ENCODE peak calls at places on chromosomes 3 and 15, in ten cellular contexts. P is AG10803; G is activated CD8-positive, alpha-beta T cell treated with anti-CD3 and anti-CD28 coated beads, Interleukin-2, amount 10 ng/mL, durations not matched to agents 7 days and 5 days; M is astrocyte of the spinal cord; L is activated naive CD4-positive, alpha-beta T cell treated with anti-CD3 and anti-CD28 coated beads, Interleukin-2, amount 50 U/mL, for 72 hours; W is brain microvascular endothelial cell; H is cardiac fibroblast; I is left cardiac atrium; Y is AG20443; R is stimulated activated CD4-positive, alpha-beta T cell treated with anti-CD3 and anti-CD28 coated beads, Interleukin-2, amount 100 ng/mL, for 4 hours. A is an unnamed sample.

GRCh38 chr15:32107477-32108080 is 77.3 kb downstream of the CHRNA7 start:
- DNase-seq in P (no peak), G (no peak), M (no peak), L (no peak), W (no peak), H (no peak), I (no peak), Y (no peak), R (no peak), A (peak)

GRCh38 chr3:106688463-106688862 is 688.8 kb upstream of the CCDC54 start:
- DNase-seq in P (peak), G (no peak), M (peak), L (no peak), W (peak), H (peak), I (no peak), Y (peak), R (no peak), A (no peak)

GRCh38 chr3:24793896-24794295 is 299.2 kb upstream of the THRB start:
- DNase-seq in P (no peak), G (no peak), M (no peak), L (no peak), W (no peak), H (no peak), I (no peak), Y (no peak), R (no peak), A (no peak)

GRCh38 chr15:65935391-65935790 is 66.1 kb downstream of the RAB11A start:
- DNase-seq in P (no peak), G (no peak), M (no peak), L (no peak), W (no peak), H (no peak), I (no peak), Y (no peak), R (no peak), A (no peak)

GRCh38 chr3:136728918-136729317 is 23.3 kb downstream of the STAG1 start:
- DNase-seq in P (peak), G (no peak), M (peak), L (no peak), W (peak), H (peak), I (no peak), Y (peak), R (no peak), A (peak)

GRCh38 chr3:52651592-52651991 is 34.1 kb downstream of the PBRM1 start:
- DNase-seq in P (no peak), G (no peak), M (no peak), L (no peak), W (no peak), H (no peak), I (no peak), Y (no peak), R (no peak), A (no peak)

GRCh38 chr15:69757186-69757585 is 304.6 kb downstream of the RPLP1 start:
- DNase-seq in P (no peak), G (no peak), M (no peak), L (peak), W (no peak), H (peak), I (no peak), Y (no peak), R (peak), A (no peak)

GRCh38 chr3:156175570-156175969 is 55.2 kb downstream of the KCNAB1 start:
- DNase-seq in P (peak), G (no peak), M (peak), L (no peak), W (no peak), H (peak), I (no peak), Y (no peak), R (no peak), A (no peak)